ENCODE peak calls at places on chromosomes 7 and 10, in ten cellular contexts. U is stimulated activated naive B cell treated with anti-CD40 and anti-IgM and Interleukin-4, amounts not matched to agents 10 μg/mL and 1 μg/mL and 100 μg/mL, for 72 hours; R is T-cell; F is fibroblast of pulmonary artery; S is lower leg skin; B is NCI-H1105; A is Daoy; H is IMR-90; G is nephron progenitor cell; Z is posterior cingulate gyrus. W is an unnamed sample.

GRCh38 chr7:53095731-53096501 is 60.5 kb downstream of the POM121L12 start:
- DNase-seq in U (no peak), R (no peak), F (no peak), S (no peak), B (no peak), A (no peak), H (no peak), G (no peak), Z (no peak), W (no peak)

GRCh38 chr10:112271982-112272381 is 11.2 kb upstream of the TECTB start:
- DNase-seq in U (no peak), R (no peak), F (peak), S (no peak), B (no peak), A (no peak), H (peak), G (no peak), Z (no peak), W (no peak)

GRCh38 chr10:61024801-61025201 is 80.8 kb upstream of the RHOBTB1 start:
- DNase-seq in U (no peak), R (no peak), F (peak), S (no peak), B (no peak), A (no peak), H (peak), G (peak), Z (no peak), W (no peak)

GRCh38 chr7:147535619-147536200 is 1054.9 kb upstream of the C7orf33 start:
- DNase-seq in U (no peak), R (no peak), F (peak), S (no peak), B (no peak), A (no peak), H (peak), G (no peak), Z (no peak), W (no peak)

GRCh38 chr10:18332048-18332447 is 191.8 kb downstream of the CACNB2 start:
- DNase-seq in U (no peak), R (no peak), F (no peak), S (no peak), B (no peak), A (no peak), H (no peak), G (no peak), Z (no peak), W (no peak)

GRCh38 chr10:132931258-132931657 is 11.1 kb downstream of the CFAP46 start:
- DNase-seq in U (no peak), R (no peak), F (peak), S (no peak), B (no peak), A (no peak), H (peak), G (no peak), Z (no peak), W (no peak)

GRCh38 chr7:35465791-35466336 is 212.0 kb upstream of the TBX20 start:
- DNase-seq in U (no peak), R (no peak), F (no peak), S (no peak), B (peak), A (no peak), H (no peak), G (no peak), Z (no peak), W (no peak)

GRCh38 chr10:80896076-80896475 is 358.4 kb downstream of the SH2D4B start:
- DNase-seq in U (no peak), R (no peak), F (no peak), S (no peak), B (no peak), A (no peak), H (no peak), G (no peak), Z (no peak), W (no peak)

GRCh38 chr7:31933481-31933880 is 136.7 kb downstream of the PDE1C start:
- DNase-seq in U (no peak), R (no peak), F (no peak), S (no peak), B (no peak), A (peak), H (peak), G (no peak), Z (no peak), W (no peak)

GRCh38 chr7:46286346-46286745 is 365.3 kb upstream of the IGFBP3 start:
- DNase-seq in U (no peak), R (no peak), F (no peak), S (no peak), B (no peak), A (no peak), H (no peak), G (no peak), Z (no peak), W (no peak)

GRCh38 chr10:12960431-12960898 is 41.0 kb downstream of the CCDC3 start:
- DNase-seq in U (no peak), R (no peak), F (peak), S (peak), B (no peak), A (no peak), H (peak), G (peak), Z (no peak), W (no peak)

GRCh38 chr7:131027287-131027773 is 293.3 kb upstream of the KLF14 start:
- DNase-seq in U (no peak), R (no peak), F (peak), S (no peak), B (no peak), A (no peak), H (peak), G (no peak), Z (peak), W (peak)

GRCh38 chr10:75612904-75613684 is 181.7 kb downstream of the LRMDA start:
- DNase-seq in U (peak), R (no peak), F (peak), S (no peak), B (no peak), A (no peak), H (no peak), G (no peak), Z (no peak), W (no peak)

GRCh38 chr10:60944159-60944909 is at the start of gene RHOBTB1:
- DNase-seq in U (peak), R (no peak), F (peak), S (peak), B (peak), A (peak), H (peak), G (peak), Z (peak), W (peak)

GRCh38 chr10:89327803-89328441 is at the start of gene IFIT3:
- DNase-seq in U (no peak), R (no peak), F (peak), S (no peak), B (no peak), A (peak), H (peak), G (peak), Z (peak), W (peak)

GRCh38 chr7:7868245-7868899 is 100.2 kb upstream of the GLCCI1 start:
- DNase-seq in U (no peak), R (no peak), F (no peak), S (no peak), B (no peak), A (no peak), H (no peak), G (no peak), Z (no peak), W (no peak)

GRCh38 chr10:127013251-127013656 is 108.0 kb downstream of the DOCK1 start:
- DNase-seq in U (no peak), R (no peak), F (no peak), S (peak), B (no peak), A (no peak), H (no peak), G (no peak), Z (no peak), W (no peak)

GRCh38 chr10:84140036-84140379 is 699 bp downstream of the GHITM start:
- DNase-seq in U (no peak), R (no peak), F (peak), S (no peak), B (no peak), A (no peak), H (peak), G (peak), Z (no peak), W (peak)

GRCh38 chr10:33010132-33011037 is 52.4 kb upstream of the ITGB1 start:
- DNase-seq in U (no peak), R (peak), F (peak), S (no peak), B (no peak), A (peak), H (peak), G (no peak), Z (no peak), W (no peak)

GRCh38 chr7:3832199-3832598 is 531.1 kb downstream of the SDK1 start:
- DNase-seq in U (no peak), R (no peak), F (no peak), S (no peak), B (no peak), A (no peak), H (no peak), G (no peak), Z (no peak), W (no peak)

GRCh38 chr10:22243321-22243720 is 25.5 kb upstream of the EBLN1 start:
- DNase-seq in U (no peak), R (no peak), F (no peak), S (no peak), B (peak), A (no peak), H (no peak), G (no peak), Z (no peak), W (no peak)

GRCh38 chr10:7891634-7892033 is 73.3 kb downstream of the TAF3 start:
- DNase-seq in U (no peak), R (no peak), F (peak), S (no peak), B (no peak), A (no peak), H (peak), G (no peak), Z (no peak), W (no peak)

GRCh38 chr10:111323567-111323966 is 246.7 kb downstream of the ADRA2A start:
- DNase-seq in U (no peak), R (no peak), F (no peak), S (no peak), B (no peak), A (no peak), H (no peak), G (no peak), Z (no peak), W (no peak)

GRCh38 chr10:124975977-124976514 is 34.1 kb downstream of the ZRANB1 start:
- DNase-seq in U (no peak), R (no peak), F (no peak), S (no peak), B (no peak), A (no peak), H (no peak), G (no peak), Z (no peak), W (no peak)

GRCh38 chr10:11325817-11326216 is 285.6 kb downstream of the USP6NL start:
- DNase-seq in U (no peak), R (no peak), F (peak), S (no peak), B (no peak), A (no peak), H (peak), G (no peak), Z (no peak), W (no peak)

GRCh38 chr7:36763084-36763807 is 39.0 kb upstream of the AOAH start:
- DNase-seq in U (no peak), R (no peak), F (peak), S (no peak), B (no peak), A (peak), H (peak), G (no peak), Z (no peak), W (no peak)

GRCh38 chr10:48231178-48231577 is 43.3 kb downstream of the FRMPD2 start:
- DNase-seq in U (no peak), R (no peak), F (no peak), S (no peak), B (no peak), A (peak), H (no peak), G (no peak), Z (no peak), W (no peak)

GRCh38 chr10:13893926-13894325 is 307.2 kb downstream of the PRPF18 start:
- DNase-seq in U (no peak), R (no peak), F (peak), S (no peak), B (no peak), A (peak), H (peak), G (no peak), Z (no peak), W (no peak)

GRCh38 chr10:118112496-118113125 is 65.9 kb upstream of the RAB11FIP2 start:
- DNase-seq in U (no peak), R (no peak), F (no peak), S (no peak), B (no peak), A (peak), H (no peak), G (no peak), Z (no peak), W (no peak)

GRCh38 chr10:31604141-31604540 is 285.1 kb downstream of the ZEB1 start:
- DNase-seq in U (no peak), R (no peak), F (no peak), S (no peak), B (no peak), A (no peak), H (peak), G (peak), Z (no peak), W (peak)

GRCh38 chr7:28102778-28103177 is 77.8 kb downstream of the JAZF1 start:
- DNase-seq in U (no peak), R (no peak), F (peak), S (no peak), B (no peak), A (peak), H (peak), G (no peak), Z (no peak), W (peak)

GRCh38 chr10:99711129-99711719 is 20.7 kb downstream of the COX15 start:
- DNase-seq in U (no peak), R (no peak), F (peak), S (no peak), B (peak), A (peak), H (peak), G (peak), Z (no peak), W (no peak)

GRCh38 chr10:22442468-22442867 is 97.2 kb downstream of the SPAG6 start:
- DNase-seq in U (no peak), R (no peak), F (no peak), S (no peak), B (no peak), A (no peak), H (no peak), G (no peak), Z (no peak), W (no peak)

GRCh38 chr10:123751340-123751739 is 85.2 kb downstream of the GPR26 start:
- DNase-seq in U (no peak), R (no peak), F (no peak), S (peak), B (no peak), A (no peak), H (no peak), G (no peak), Z (no peak), W (no peak)

W was measured in psoas muscle.